ENCODE peak calls at places on chromosomes 2 and 18, in seven cellular contexts. One of them, this sample, is unnamed. For H3K4me1, the result is how much of the 10 kb centered on the place peaks cover.

GRCh38 chr2:219243291-219243761 is 1.9 kb downstream of the GLB1L start:
- DNase-seq in PC-3: no peak
- DNase-seq in heart right ventricle: no peak
- DNase-seq in breast epithelium: no peak
- DNase-seq in keratinocyte: no peak
- DNase-seq in CD8-positive, alpha-beta T cell: no peak
- DNase-seq in left ventricle myocardium inferior: no peak
- DNase-seq in this sample: peak

GRCh38 chr18:48829443-48830149 is 121.2 kb downstream of the SMAD7 start:
- DNase-seq in PC-3: no peak
- DNase-seq in heart right ventricle: peak
- DNase-seq in breast epithelium: peak
- DNase-seq in keratinocyte: no peak
- DNase-seq in CD8-positive, alpha-beta T cell: no peak
- DNase-seq in left ventricle myocardium inferior: no peak
- DNase-seq in this sample: no peak

GRCh38 chr18:39448942-39449341 is 1883.3 kb upstream of the CELF4 start:
- DNase-seq in PC-3: peak
- DNase-seq in heart right ventricle: no peak
- DNase-seq in breast epithelium: no peak
- DNase-seq in keratinocyte: no peak
- DNase-seq in CD8-positive, alpha-beta T cell: no peak
- DNase-seq in left ventricle myocardium inferior: no peak
- DNase-seq in this sample: no peak

GRCh38 chr18:24015897-24016631 is 1.5 kb downstream of the TTC39C start:
- DNase-seq in PC-3: no peak
- DNase-seq in heart right ventricle: no peak
- DNase-seq in breast epithelium: no peak
- DNase-seq in keratinocyte: no peak
- DNase-seq in CD8-positive, alpha-beta T cell: no peak
- DNase-seq in left ventricle myocardium inferior: no peak
- DNase-seq in this sample: no peak

GRCh38 chr2:164479460-164479859 is 141.8 kb downstream of the GRB14 start:
- DNase-seq in PC-3: peak
- DNase-seq in heart right ventricle: peak
- DNase-seq in breast epithelium: no peak
- DNase-seq in keratinocyte: no peak
- DNase-seq in CD8-positive, alpha-beta T cell: no peak
- DNase-seq in left ventricle myocardium inferior: no peak
- DNase-seq in this sample: peak

GRCh38 chr2:237732070-237732469 is 66.5 kb upstream of the RBM44 start:
- DNase-seq in PC-3: no peak
- DNase-seq in heart right ventricle: no peak
- DNase-seq in breast epithelium: no peak
- DNase-seq in keratinocyte: no peak
- DNase-seq in CD8-positive, alpha-beta T cell: no peak
- DNase-seq in left ventricle myocardium inferior: no peak
- DNase-seq in this sample: no peak

GRCh38 chr2:235116885-235117492 is 165.2 kb downstream of the SH3BP4 start:
- DNase-seq in PC-3: peak
- DNase-seq in heart right ventricle: no peak
- DNase-seq in breast epithelium: no peak
- DNase-seq in keratinocyte: no peak
- DNase-seq in CD8-positive, alpha-beta T cell: no peak
- DNase-seq in left ventricle myocardium inferior: no peak
- DNase-seq in this sample: peak

GRCh38 chr2:237581751-237582746 is 8.5 kb downstream of the RAB17 start:
- DNase-seq in PC-3: no peak
- DNase-seq in heart right ventricle: peak
- DNase-seq in breast epithelium: no peak
- DNase-seq in keratinocyte: no peak
- DNase-seq in CD8-positive, alpha-beta T cell: peak
- DNase-seq in left ventricle myocardium inferior: peak
- DNase-seq in this sample: peak

GRCh38 chr2:46364797-46365457 is 67.7 kb downstream of the EPAS1 start:
- DNase-seq in PC-3: peak
- DNase-seq in heart right ventricle: peak
- DNase-seq in breast epithelium: no peak
- DNase-seq in keratinocyte: peak
- DNase-seq in CD8-positive, alpha-beta T cell: peak
- DNase-seq in left ventricle myocardium inferior: no peak
- DNase-seq in this sample: peak

GRCh38 chr2:128770143-128771080 is 451.7 kb upstream of the HS6ST1 start:
- DNase-seq in PC-3: no peak
- DNase-seq in heart right ventricle: no peak
- DNase-seq in breast epithelium: peak
- DNase-seq in keratinocyte: no peak
- DNase-seq in CD8-positive, alpha-beta T cell: no peak
- DNase-seq in left ventricle myocardium inferior: no peak
- DNase-seq in this sample: no peak

GRCh38 chr2:46377287-46377605 is 80.0 kb downstream of the EPAS1 start:
- DNase-seq in PC-3: no peak
- DNase-seq in heart right ventricle: no peak
- DNase-seq in breast epithelium: no peak
- DNase-seq in keratinocyte: no peak
- DNase-seq in CD8-positive, alpha-beta T cell: no peak
- DNase-seq in left ventricle myocardium inferior: no peak
- DNase-seq in this sample: no peak

GRCh38 chr2:72144412-72144745 is 3.3 kb downstream of the CYP26B1 start:
- DNase-seq in PC-3: no peak
- DNase-seq in heart right ventricle: peak
- DNase-seq in breast epithelium: peak
- DNase-seq in keratinocyte: no peak
- DNase-seq in CD8-positive, alpha-beta T cell: peak
- DNase-seq in left ventricle myocardium inferior: peak
- DNase-seq in this sample: no peak

GRCh38 chr2:240791821-240792657 is 28.0 kb downstream of the KIF1A start:
- DNase-seq in PC-3: no peak
- DNase-seq in heart right ventricle: no peak
- DNase-seq in breast epithelium: no peak
- DNase-seq in keratinocyte: no peak
- DNase-seq in CD8-positive, alpha-beta T cell: no peak
- DNase-seq in left ventricle myocardium inferior: peak
- DNase-seq in this sample: no peak

GRCh38 chr18:5538541-5538940 is 5.3 kb downstream of the EPB41L3 start:
- DNase-seq in PC-3: no peak
- DNase-seq in heart right ventricle: no peak
- DNase-seq in breast epithelium: no peak
- DNase-seq in keratinocyte: no peak
- DNase-seq in CD8-positive, alpha-beta T cell: no peak
- DNase-seq in left ventricle myocardium inferior: no peak
- DNase-seq in this sample: no peak

GRCh38 chr2:189249171-189249570 is 69.6 kb upstream of the COL5A2 start:
- DNase-seq in PC-3: peak
- DNase-seq in heart right ventricle: no peak
- DNase-seq in breast epithelium: no peak
- DNase-seq in keratinocyte: no peak
- DNase-seq in CD8-positive, alpha-beta T cell: no peak
- DNase-seq in left ventricle myocardium inferior: no peak
- DNase-seq in this sample: peak

GRCh38 chr2:190283783-190284182 is 35.8 kb downstream of the HIBCH start:
- DNase-seq in PC-3: peak
- DNase-seq in heart right ventricle: no peak
- DNase-seq in breast epithelium: no peak
- DNase-seq in keratinocyte: no peak
- DNase-seq in CD8-positive, alpha-beta T cell: no peak
- DNase-seq in left ventricle myocardium inferior: no peak
- DNase-seq in this sample: peak

GRCh38 chr2:69843993-69844392 is 14.5 kb downstream of the GMCL1 start:
- DNase-seq in PC-3: peak
- DNase-seq in heart right ventricle: no peak
- DNase-seq in breast epithelium: no peak
- DNase-seq in keratinocyte: no peak
- DNase-seq in CD8-positive, alpha-beta T cell: no peak
- DNase-seq in left ventricle myocardium inferior: no peak
- DNase-seq in this sample: no peak

GRCh38 chr2:137676348-137676747 is 287.9 kb upstream of the HNMT start:
- DNase-seq in PC-3: no peak
- DNase-seq in heart right ventricle: no peak
- DNase-seq in breast epithelium: no peak
- DNase-seq in keratinocyte: no peak
- DNase-seq in CD8-positive, alpha-beta T cell: no peak
- DNase-seq in left ventricle myocardium inferior: no peak
- DNase-seq in this sample: no peak

GRCh38 chr18:59898609-59899297 is 1.0 kb upstream of the PMAIP1 start:
- DNase-seq in PC-3: no peak
- DNase-seq in heart right ventricle: no peak
- DNase-seq in breast epithelium: no peak
- DNase-seq in keratinocyte: no peak
- DNase-seq in CD8-positive, alpha-beta T cell: no peak
- DNase-seq in left ventricle myocardium inferior: no peak
- DNase-seq in this sample: peak

GRCh38 chr2:237720962-237721361 is 77.6 kb upstream of the RBM44 start:
- DNase-seq in PC-3: no peak
- DNase-seq in heart right ventricle: no peak
- DNase-seq in breast epithelium: no peak
- DNase-seq in keratinocyte: no peak
- DNase-seq in CD8-positive, alpha-beta T cell: no peak
- DNase-seq in left ventricle myocardium inferior: no peak
- DNase-seq in this sample: no peak

GRCh38 chr18:50051288-50051687 is 143.7 kb downstream of the MYO5B start:
- DNase-seq in PC-3: peak
- DNase-seq in heart right ventricle: no peak
- DNase-seq in breast epithelium: no peak
- DNase-seq in keratinocyte: no peak
- DNase-seq in CD8-positive, alpha-beta T cell: no peak
- DNase-seq in left ventricle myocardium inferior: no peak
- DNase-seq in this sample: no peak

GRCh38 chr18:70380915-70381896 is 92.4 kb downstream of the SOCS6 start:
- DNase-seq in PC-3: no peak
- DNase-seq in heart right ventricle: peak
- DNase-seq in breast epithelium: no peak
- DNase-seq in keratinocyte: no peak
- DNase-seq in CD8-positive, alpha-beta T cell: no peak
- DNase-seq in left ventricle myocardium inferior: no peak
- DNase-seq in this sample: peak

GRCh38 chr2:60998628-60999545 is 18.6 kb upstream of the PEX13 start:
- DNase-seq in PC-3: peak
- DNase-seq in heart right ventricle: no peak
- DNase-seq in breast epithelium: no peak
- DNase-seq in keratinocyte: no peak
- DNase-seq in CD8-positive, alpha-beta T cell: no peak
- DNase-seq in left ventricle myocardium inferior: no peak
- DNase-seq in this sample: peak

GRCh38 chr2:229852565-229852964 is 69.2 kb downstream of the TRIP12 start:
- DNase-seq in PC-3: peak
- DNase-seq in heart right ventricle: peak
- DNase-seq in breast epithelium: no peak
- DNase-seq in keratinocyte: no peak
- DNase-seq in CD8-positive, alpha-beta T cell: peak
- DNase-seq in left ventricle myocardium inferior: no peak
- DNase-seq in this sample: peak

GRCh38 chr2:152620218-152620617 is 97.0 kb downstream of the PRPF40A start:
- DNase-seq in PC-3: no peak
- DNase-seq in heart right ventricle: no peak
- DNase-seq in breast epithelium: no peak
- DNase-seq in keratinocyte: no peak
- DNase-seq in CD8-positive, alpha-beta T cell: no peak
- DNase-seq in left ventricle myocardium inferior: no peak
- DNase-seq in this sample: no peak

GRCh38 chr18:40955351-40955750 is 999.7 kb upstream of the PIK3C3 start:
- DNase-seq in PC-3: no peak
- DNase-seq in heart right ventricle: no peak
- DNase-seq in breast epithelium: no peak
- DNase-seq in keratinocyte: no peak
- DNase-seq in CD8-positive, alpha-beta T cell: no peak
- DNase-seq in left ventricle myocardium inferior: no peak
- DNase-seq in this sample: no peak
- TF ChIP-seq CTCF in PC-3: no peak
- TF ChIP-seq CTCF in heart right ventricle: no peak
- TF ChIP-seq CTCF in breast epithelium: no peak
- TF ChIP-seq CTCF in keratinocyte: no peak
- TF ChIP-seq CTCF in CD8-positive, alpha-beta T cell: no peak
- TF ChIP-seq CTCF in left ventricle myocardium inferior: no peak
- TF ChIP-seq CTCF in this sample: no peak

GRCh38 chr2:85251070-85251616 is 76.6 kb downstream of the TGOLN2 start:
- DNase-seq in PC-3: no peak
- DNase-seq in heart right ventricle: no peak
- DNase-seq in breast epithelium: no peak
- DNase-seq in keratinocyte: no peak
- DNase-seq in CD8-positive, alpha-beta T cell: no peak
- DNase-seq in left ventricle myocardium inferior: no peak
- DNase-seq in this sample: no peak

GRCh38 chr2:85255813-85256581 is 71.8 kb downstream of the TGOLN2 start:
- DNase-seq in PC-3: peak
- DNase-seq in heart right ventricle: no peak
- DNase-seq in breast epithelium: no peak
- DNase-seq in keratinocyte: no peak
- DNase-seq in CD8-positive, alpha-beta T cell: no peak
- DNase-seq in left ventricle myocardium inferior: no peak
- DNase-seq in this sample: peak

GRCh38 chr2:85254540-85255261 is 73.1 kb downstream of the TGOLN2 start:
- DNase-seq in PC-3: no peak
- DNase-seq in heart right ventricle: no peak
- DNase-seq in breast epithelium: no peak
- DNase-seq in keratinocyte: no peak
- DNase-seq in CD8-positive, alpha-beta T cell: no peak
- DNase-seq in left ventricle myocardium inferior: no peak
- DNase-seq in this sample: no peak

GRCh38 chr2:85255456-85255812 is 72.4 kb downstream of the TGOLN2 start:
- DNase-seq in PC-3: no peak
- DNase-seq in heart right ventricle: no peak
- DNase-seq in breast epithelium: no peak
- DNase-seq in keratinocyte: no peak
- DNase-seq in CD8-positive, alpha-beta T cell: no peak
- DNase-seq in left ventricle myocardium inferior: no peak
- DNase-seq in this sample: no peak

DNA sequence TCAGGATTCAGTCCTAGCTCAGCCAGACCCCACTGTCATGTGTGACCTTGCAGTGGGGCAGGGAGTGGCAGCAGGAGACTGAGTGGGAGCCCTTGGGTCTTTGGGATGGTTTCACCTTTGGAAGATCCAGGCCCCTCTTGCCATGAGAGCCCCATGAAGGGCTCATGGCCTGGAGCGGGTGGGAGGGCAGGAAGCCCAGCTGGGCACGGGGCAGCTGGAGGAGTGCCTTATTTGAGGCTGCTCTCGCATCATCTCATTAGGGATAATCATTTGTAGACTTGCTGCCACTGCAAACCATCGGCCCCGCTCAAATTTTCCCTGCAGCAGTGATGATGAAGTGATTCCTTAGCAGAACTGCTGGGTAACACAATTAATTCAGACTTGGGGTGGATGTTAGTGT is 73.9 kb downstream of the TGOLN2 start:
- DNase-seq in PC-3: no peak
- DNase-seq in heart right ventricle: no peak
- DNase-seq in breast epithelium: no peak
- DNase-seq in keratinocyte: no peak
- DNase-seq in CD8-positive, alpha-beta T cell: no peak
- DNase-seq in left ventricle myocardium inferior: no peak
- DNase-seq in this sample: no peak
- H3K4me1 ChIP-seq in PC-3: under half
- H3K4me1 ChIP-seq in heart right ventricle: half or more
- H3K4me1 ChIP-seq in breast epithelium: under half
- H3K4me1 ChIP-seq in keratinocyte: under half
- H3K4me1 ChIP-seq in CD8-positive, alpha-beta T cell: under half
- H3K4me1 ChIP-seq in left ventricle myocardium inferior: half or more
- H3K4me1 ChIP-seq in this sample: under half

GRCh38 chr2:73290049-73290839 is 3.1 kb downstream of the EGR4 start:
- DNase-seq in PC-3: peak
- DNase-seq in heart right ventricle: no peak
- DNase-seq in breast epithelium: no peak
- DNase-seq in keratinocyte: peak
- DNase-seq in CD8-positive, alpha-beta T cell: peak
- DNase-seq in left ventricle myocardium inferior: no peak
- DNase-seq in this sample: peak
- TF ChIP-seq CTCF in PC-3: peak
- TF ChIP-seq CTCF in heart right ventricle: no peak
- TF ChIP-seq CTCF in breast epithelium: no peak
- TF ChIP-seq CTCF in keratinocyte: peak
- TF ChIP-seq CTCF in CD8-positive, alpha-beta T cell: peak
- TF ChIP-seq CTCF in left ventricle myocardium inferior: peak
- TF ChIP-seq CTCF in this sample: peak

GRCh38 chr2:127104166-127104660 is 2.7 kb downstream of the BIN1 start:
- DNase-seq in PC-3: no peak
- DNase-seq in heart right ventricle: no peak
- DNase-seq in breast epithelium: peak
- DNase-seq in keratinocyte: no peak
- DNase-seq in CD8-positive, alpha-beta T cell: no peak
- DNase-seq in left ventricle myocardium inferior: no peak
- DNase-seq in this sample: no peak
- H3K4me1 ChIP-seq in PC-3: under half
- H3K4me1 ChIP-seq in heart right ventricle: under half
- H3K4me1 ChIP-seq in breast epithelium: under half
- H3K4me1 ChIP-seq in keratinocyte: under half
- H3K4me1 ChIP-seq in CD8-positive, alpha-beta T cell: under half
- H3K4me1 ChIP-seq in left ventricle myocardium inferior: under half
- H3K4me1 ChIP-seq in this sample: under half